ENCODE peak calls at places on chromosomes 7 and 10, in five cellular contexts. One of them, this sample, is unnamed.

GRCh38 chr7:158283016-158283974 is 304.3 kb downstream of the PTPRN2 start:
- ATAC-seq in aorta: no peak
- ATAC-seq in pancreas: no peak
- ATAC-seq in activated T-cell treated with anti-CD3 and anti-CD28 coated beads, Interleukin-2, amount 50 U/mL, for 4 hours: no peak
- ATAC-seq in left cardiac atrium: no peak
- ATAC-seq in this sample: no peak

GRCh38 chr7:103134866-103135554 is 13.9 kb downstream of the NAPEPLD start:
- ATAC-seq in activated T-cell treated with anti-CD3 and anti-CD28 coated beads, Interleukin-2, amount 50 U/mL, for 4 hours: no peak
- ATAC-seq in pancreas: no peak
- ATAC-seq in left cardiac atrium: no peak
- ATAC-seq in aorta: no peak
- ATAC-seq in this sample: no peak

GRCh38 chr10:73232887-73233286 is 14.2 kb downstream of the DNAJC9 start:
- ATAC-seq in left cardiac atrium: peak
- ATAC-seq in aorta: no peak
- ATAC-seq in activated T-cell treated with anti-CD3 and anti-CD28 coated beads, Interleukin-2, amount 50 U/mL, for 4 hours: no peak
- ATAC-seq in pancreas: no peak
- ATAC-seq in this sample: no peak

GRCh38 chr7:151711906-151712771 is 164.8 kb downstream of the PRKAG2 start:
- ATAC-seq in left cardiac atrium: peak
- ATAC-seq in activated T-cell treated with anti-CD3 and anti-CD28 coated beads, Interleukin-2, amount 50 U/mL, for 4 hours: no peak
- ATAC-seq in pancreas: no peak
- ATAC-seq in aorta: peak
- ATAC-seq in this sample: peak

GRCh38 chr10:46299531-46300366 is 13.0 kb downstream of the ANTXRL start:
- ATAC-seq in left cardiac atrium: peak
- ATAC-seq in pancreas: no peak
- ATAC-seq in activated T-cell treated with anti-CD3 and anti-CD28 coated beads, Interleukin-2, amount 50 U/mL, for 4 hours: no peak
- ATAC-seq in aorta: no peak
- ATAC-seq in this sample: no peak

GRCh38 chr10:67520924-67521520 is 175.0 kb downstream of the CTNNA3 start:
- ATAC-seq in pancreas: peak
- ATAC-seq in left cardiac atrium: peak
- ATAC-seq in aorta: peak
- ATAC-seq in activated T-cell treated with anti-CD3 and anti-CD28 coated beads, Interleukin-2, amount 50 U/mL, for 4 hours: peak
- ATAC-seq in this sample: no peak

GRCh38 chr10:5951721-5952407 is 25.5 kb downstream of the IL15RA start:
- ATAC-seq in activated T-cell treated with anti-CD3 and anti-CD28 coated beads, Interleukin-2, amount 50 U/mL, for 4 hours: no peak
- ATAC-seq in pancreas: no peak
- ATAC-seq in aorta: no peak
- ATAC-seq in left cardiac atrium: no peak
- ATAC-seq in this sample: no peak

GRCh38 chr7:99953649-99954048 is 22.2 kb downstream of the AZGP1 start:
- ATAC-seq in activated T-cell treated with anti-CD3 and anti-CD28 coated beads, Interleukin-2, amount 50 U/mL, for 4 hours: no peak
- ATAC-seq in pancreas: peak
- ATAC-seq in left cardiac atrium: peak
- ATAC-seq in aorta: no peak
- ATAC-seq in this sample: no peak

GRCh38 chr10:728603-729002 is 39.1 kb upstream of the DIP2C start:
- ATAC-seq in activated T-cell treated with anti-CD3 and anti-CD28 coated beads, Interleukin-2, amount 50 U/mL, for 4 hours: no peak
- ATAC-seq in left cardiac atrium: no peak
- ATAC-seq in aorta: no peak
- ATAC-seq in pancreas: no peak
- ATAC-seq in this sample: no peak

GRCh38 chr7:6409991-6410693 is 37.6 kb downstream of the DAGLB start:
- ATAC-seq in aorta: peak
- ATAC-seq in pancreas: no peak
- ATAC-seq in activated T-cell treated with anti-CD3 and anti-CD28 coated beads, Interleukin-2, amount 50 U/mL, for 4 hours: no peak
- ATAC-seq in left cardiac atrium: no peak
- ATAC-seq in this sample: no peak

GRCh38 chr7:130491841-130492518 is at the start of gene MEST:
- ATAC-seq in activated T-cell treated with anti-CD3 and anti-CD28 coated beads, Interleukin-2, amount 50 U/mL, for 4 hours: peak
- ATAC-seq in pancreas: peak
- ATAC-seq in aorta: peak
- ATAC-seq in left cardiac atrium: peak
- ATAC-seq in this sample: no peak

GRCh38 chr7:151838861-151839381 is 38.0 kb downstream of the PRKAG2 start:
- ATAC-seq in activated T-cell treated with anti-CD3 and anti-CD28 coated beads, Interleukin-2, amount 50 U/mL, for 4 hours: peak
- ATAC-seq in aorta: no peak
- ATAC-seq in pancreas: peak
- ATAC-seq in left cardiac atrium: peak
- ATAC-seq in this sample: peak

This sample was measured in activated CD4-positive, CD25-positive, alpha-beta regulatory T cell treated with anti-CD3 and anti-CD28 coated beads, Interleukin-2, amount 50 U/mL, for 24 hours.